ENCODE peak calls at places on chromosomes 16 and 17, in five cellular contexts. X is HepG2, B is IMR-90, W is SK-N-SH, H is K562. L is an unnamed sample.

GRCh38 chr16:81405702-81406113 is 38.9 kb upstream of the CMIP start:
- DNase-seq in X (peak; percentile 91), B (peak; percentile 92), W (no peak), H (no peak), L (no peak)

GRCh38 chr17:59377410-59377809 is 46.0 kb downstream of the YPEL2 start:
- DNase-seq in X (no peak), B (peak; percentile 49), W (peak; percentile 67), H (no peak), L (no peak)

GRCh38 chr17:46896991-46897390 is 26.0 kb upstream of the GOSR2 start:
- DNase-seq in X (no peak), B (no peak), W (no peak), H (no peak), L (no peak)

GRCh38 chr16:24610421-24610765 is 71.0 kb downstream of the RBBP6 start:
- DNase-seq in X (no peak), B (peak; percentile 1), W (no peak), H (no peak), L (no peak)

GRCh38 chr17:81576621-81577277 is 24.6 kb upstream of the FAAP100 start:
- DNase-seq in X (peak; percentile 89), B (peak; percentile 88), W (no peak), H (no peak), L (no peak)

GRCh38 chr17:81646869-81647600 is 9.3 kb downstream of the PDE6G start:
- DNase-seq in X (no peak), B (no peak), W (peak; percentile 49), H (peak; percentile 78), L (no peak)

GRCh38 chr17:67999291-67999911 is 3.1 kb upstream of the C17orf58 start:
- DNase-seq in X (no peak), B (peak; percentile 52), W (no peak), H (no peak), L (no peak)

GRCh38 chr17:77366558-77367245 is 225.9 kb downstream of the SEC14L1 start:
- DNase-seq in X (no peak), B (peak; percentile 86), W (peak; percentile 40), H (no peak), L (no peak)

GRCh38 chr17:13544755-13545154 is 57.0 kb downstream of the HS3ST3A1 start:
- DNase-seq in X (no peak), B (peak; percentile 61), W (no peak), H (no peak), L (no peak)

GRCh38 chr16:30395155-30395991 is at the start of gene ZNF48:
- DNase-seq in X (peak; percentile 89), B (peak; percentile 90), W (peak; percentile 94), H (peak; percentile 82), L (no peak)

GRCh38 chr16:87323727-87324410 is 6.7 kb upstream of the C16orf95 start:
- DNase-seq in X (no peak), B (no peak), W (no peak), H (no peak), L (no peak)

GRCh38 chr17:27315322-27315721 is 21.4 kb downstream of the WSB1 start:
- DNase-seq in X (no peak), B (peak; percentile 94), W (no peak), H (no peak), L (no peak)

GRCh38 chr17:11880714-11881113 is 116.6 kb downstream of the ZNF18 start:
- DNase-seq in X (peak; percentile 52), B (no peak), W (peak; percentile 22), H (peak; percentile 30), L (no peak)

GRCh38 chr16:24522751-24523150 is 16.6 kb upstream of the RBBP6 start:
- DNase-seq in X (no peak), B (no peak), W (no peak), H (no peak), L (no peak)

GRCh38 chr17:46972346-46972745 is 6.7 kb downstream of the RPRML start:
- DNase-seq in X (no peak), B (no peak), W (no peak), H (no peak), L (no peak)

GRCh38 chr17:17769869-17770361 is 66.9 kb downstream of the SREBF1 start:
- DNase-seq in X (no peak), B (no peak), W (peak; percentile 77), H (no peak), L (no peak)

GRCh38 chr17:76382803-76383644 is 1.4 kb upstream of the SPHK1 start:
- DNase-seq in X (peak; percentile 89), B (peak; percentile 78), W (peak; percentile 82), H (peak; percentile 86), L (no peak)

GRCh38 chr17:57294629-57295501 is 38.5 kb downstream of the MSI2 start:
- DNase-seq in X (peak; percentile 21), B (peak; percentile 41), W (peak; percentile 54), H (peak; percentile 57), L (no peak)

GRCh38 chr16:30758988-30759461 is 2.8 kb downstream of the CFAP119 start:
- DNase-seq in X (no peak), B (no peak), W (no peak), H (no peak), L (no peak)

GRCh38 chr16:22664132-22664531 is 149.8 kb upstream of the HS3ST2 start:
- DNase-seq in X (no peak), B (no peak), W (no peak), H (no peak), L (no peak)

GRCh38 chr17:67221062-67221998 is 23.7 kb downstream of the HELZ start:
- DNase-seq in X (peak; percentile 34), B (peak; percentile 33), W (peak; percentile 56), H (peak; percentile 45), L (no peak)

GRCh38 chr16:3510410-3510809 is 9.6 kb downstream of the CLUAP1 start:
- DNase-seq in X (no peak), B (no peak), W (no peak), H (no peak), L (no peak)

GRCh38 chr16:77434022-77434364 is 841 bp downstream of the ADAMTS18 start:
- DNase-seq in X (no peak), B (no peak), W (no peak), H (no peak), L (no peak)

DNA sequence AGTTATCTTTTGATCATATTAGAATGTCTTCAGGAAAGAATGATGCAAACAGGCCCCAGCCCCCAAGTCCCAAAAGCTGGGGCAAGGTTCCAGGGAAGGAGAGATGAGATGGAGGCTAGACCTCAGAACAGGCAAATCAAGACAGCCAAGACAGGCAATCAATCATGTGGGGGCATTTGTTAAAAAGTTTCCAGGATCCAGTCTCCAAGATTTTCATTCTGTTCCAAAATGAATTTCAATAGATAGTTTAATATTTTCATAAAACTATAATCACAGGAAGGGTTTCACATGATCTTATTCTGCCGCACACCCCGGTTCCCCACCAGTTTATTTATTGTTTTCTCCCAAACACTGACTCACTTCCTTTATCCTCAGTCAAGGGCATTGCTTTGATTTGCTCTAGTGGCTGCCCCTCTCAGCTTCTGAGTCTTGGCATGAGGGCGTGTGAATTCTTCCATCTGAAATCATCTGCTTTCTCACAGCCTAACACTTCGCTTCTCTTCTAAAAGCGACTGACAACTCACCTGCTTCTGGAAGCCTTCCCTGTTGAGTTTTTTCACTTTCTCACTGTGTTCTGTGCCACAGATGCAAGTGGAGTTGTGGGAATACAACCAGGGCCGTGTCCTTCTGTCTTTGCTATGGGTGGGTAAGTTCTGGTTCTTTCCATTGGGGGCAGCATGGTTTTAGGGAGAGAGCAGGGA is 12.2 kb upstream of the TERF2 start:
- DNase-seq in X (peak; percentile 87), B (peak; percentile 78), W (peak; percentile 61), H (peak; percentile 49), L (peak; percentile 19)
- TF ChIP-seq CTCF in X (peak; percentile 90), B (peak; percentile 64), W (peak; percentile 72), H (peak; percentile 72), L (peak; percentile 41)

GRCh38 chr16:89727406-89728120 is 6.2 kb downstream of the ZNF276 start:
- DNase-seq in X (no peak), B (no peak), W (no peak), H (no peak), L (no peak)

GRCh38 chr16:89730610-89731234 is 9.4 kb downstream of the ZNF276 start:
- DNase-seq in X (no peak), B (no peak), W (no peak), H (no peak), L (no peak)

GRCh38 chr16:89732142-89732917 is 11.0 kb downstream of the ZNF276 start:
- DNase-seq in X (no peak), B (no peak), W (no peak), H (no peak), L (no peak)

GRCh38 chr16:89729293-89729692 is 8.0 kb downstream of the ZNF276 start:
- DNase-seq in X (no peak), B (no peak), W (no peak), H (no peak), L (no peak)

GRCh38 chr16:89729863-89730574 is 8.7 kb downstream of the ZNF276 start:
- DNase-seq in X (no peak), B (no peak), W (no peak), H (no peak), L (no peak)
- H3K36me3 ChIP-seq in X (peaks cover 56% of the 10 kb centered on the region), B (peaks cover 61% of the 10 kb centered on the region), W (peaks cover 35% of the 10 kb centered on the region), H (peaks cover 93% of the 10 kb centered on the region), L (peaks cover 15% of the 10 kb centered on the region)

GRCh38 chr17:34842235-34842634 is 119.0 kb downstream of the CCT6B start:
- DNase-seq in X (no peak), B (no peak), W (no peak), H (no peak), L (no peak)

GRCh38 chr17:34840758-34841157 is 120.5 kb downstream of the CCT6B start:
- DNase-seq in X (no peak), B (no peak), W (no peak), H (no peak), L (no peak)

GRCh38 chr17:34843682-34844081 is 117.6 kb downstream of the CCT6B start:
- DNase-seq in X (no peak), B (no peak), W (no peak), H (no peak), L (no peak)

GRCh38 chr17:34841467-34841866 is 119.8 kb downstream of the CCT6B start:
- DNase-seq in X (no peak), B (no peak), W (peak; percentile 26), H (no peak), L (no peak)

DNA sequence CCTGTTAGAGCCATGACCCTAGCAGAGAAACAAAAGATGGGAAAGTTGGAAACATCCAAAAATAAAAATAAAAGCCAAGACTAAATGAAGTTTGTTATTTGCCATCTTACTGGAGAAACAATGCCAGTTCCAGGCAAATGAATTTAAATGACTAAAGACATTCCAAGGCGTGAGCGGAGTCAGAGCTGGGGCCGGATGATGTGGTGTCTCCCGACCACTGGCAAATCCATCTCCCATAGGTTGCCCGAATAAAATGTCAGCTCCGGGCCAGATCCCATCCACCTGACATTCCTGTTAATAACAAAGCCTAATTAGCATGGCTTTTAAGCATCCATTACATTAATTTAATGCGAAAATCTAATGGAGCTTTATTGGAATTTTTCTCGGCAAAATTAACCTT is 123.5 kb downstream of the CCT6B start:
- DNase-seq in X (no peak), B (no peak), W (no peak), H (no peak), L (no peak)
- TF ChIP-seq SMC3 in X (no peak), B (no peak), W (no peak), H (no peak), L (no peak)

GRCh38 chr16:71552698-71553503 is 24.0 kb downstream of the TAT start:
- DNase-seq in X (peak; percentile 64), B (no peak), W (no peak), H (no peak), L (no peak)
- TF ChIP-seq CTCF in X (peak; percentile 84), B (no peak), W (no peak), H (peak; percentile 49), L (peak; percentile 19)

GRCh38 chr17:7579839-7580630 is 597 bp downstream of the CD68 start:
- DNase-seq in X (no peak), B (no peak), W (no peak), H (no peak), L (no peak)
- H3K36me3 ChIP-seq in X (peaks cover 38% of the 10 kb centered on the region), B (peaks cover 42% of the 10 kb centered on the region), W (peaks cover 39% of the 10 kb centered on the region), H (peaks cover 44% of the 10 kb centered on the region), L (peaks cover 39% of the 10 kb centered on the region)

L was measured in GM12878.